ENCODE peak calls at places on chromosomes 2 and 18, in six cellular contexts. E is A549, X is K562, M is IMR-90, V is HepG2, C is GM12878. K is an unnamed sample.

GRCh38 chr2:48471048-48471474 is 58.9 kb upstream of the STON1 start:
- DNase-seq in E (peak; percentile 79), X (peak; percentile 26), M (peak; percentile 78), V (peak; percentile 69), C (no peak), K (peak; percentile 41)

GRCh38 chr2:41061371-41061770 is 609.5 kb upstream of the SLC8A1 start:
- DNase-seq in E (no peak), X (no peak), M (peak; percentile 16), V (no peak), C (no peak), K (no peak)

GRCh38 chr2:150459281-150459680 is 28.2 kb downstream of the RND3 start:
- DNase-seq in E (no peak), X (no peak), M (peak; percentile 34), V (no peak), C (no peak), K (no peak)

GRCh38 chr18:59272971-59273935 is at the start of gene RAX:
- DNase-seq in E (peak; percentile 42), X (peak; percentile 78), M (no peak), V (no peak), C (no peak), K (no peak)

GRCh38 chr18:22347624-22348511 is 69.8 kb downstream of the CTAGE1 start:
- DNase-seq in E (no peak), X (no peak), M (peak; percentile 16), V (no peak), C (no peak), K (peak; percentile 47)

GRCh38 chr2:233195027-233195426 is 56.4 kb upstream of the ATG16L1 start:
- DNase-seq in E (no peak), X (no peak), M (no peak), V (no peak), C (no peak), K (no peak)

GRCh38 chr2:191247381-191248057 is 2.3 kb downstream of the MYO1B start:
- DNase-seq in E (peak; percentile 89), X (no peak), M (peak; percentile 98), V (peak; percentile 98), C (no peak), K (peak; percentile 34)

GRCh38 chr2:191740776-191741175 is 62.8 kb downstream of the NABP1 start:
- DNase-seq in E (no peak), X (no peak), M (no peak), V (no peak), C (no peak), K (no peak)

GRCh38 chr2:162732946-162733698 is 105.4 kb downstream of the KCNH7 start:
- DNase-seq in E (no peak), X (no peak), M (no peak), V (no peak), C (peak; percentile 20), K (no peak)

GRCh38 chr2:103788346-103788745 is 1026.5 kb downstream of the TMEM182 start:
- DNase-seq in E (no peak), X (no peak), M (no peak), V (peak; percentile 12), C (no peak), K (no peak)

GRCh38 chr2:120316071-120316470 is 29.9 kb upstream of the INHBB start:
- DNase-seq in E (no peak), X (no peak), M (no peak), V (no peak), C (no peak), K (no peak)

GRCh38 chr2:150332378-150332777 is 155.1 kb downstream of the RND3 start:
- DNase-seq in E (no peak), X (no peak), M (no peak), V (no peak), C (no peak), K (no peak)

GRCh38 chr18:33923980-33924379 is 300.7 kb downstream of the NOL4 start:
- DNase-seq in E (no peak), X (no peak), M (no peak), V (no peak), C (no peak), K (no peak)
- TF ChIP-seq BHLHE40 in E (no peak), X (no peak), M (no peak), V (no peak), C (no peak), K (no peak)

GRCh38 chr2:15043336-15044058 is 411.0 kb downstream of the LRATD1 start:
- DNase-seq in E (no peak), X (no peak), M (peak; percentile 30), V (no peak), C (no peak), K (no peak)

GRCh38 chr2:15049096-15049993 is 416.8 kb downstream of the LRATD1 start:
- DNase-seq in E (no peak), X (no peak), M (no peak), V (no peak), C (no peak), K (no peak)

GRCh38 chr2:15050483-15050882 is 418.0 kb downstream of the LRATD1 start:
- DNase-seq in E (no peak), X (no peak), M (peak; percentile 81), V (no peak), C (no peak), K (no peak)

GRCh38 chr2:15048000-15048399 is 415.5 kb downstream of the LRATD1 start:
- DNase-seq in E (no peak), X (no peak), M (no peak), V (no peak), C (no peak), K (no peak)

GRCh38 chr2:15047184-15047583 is 414.7 kb downstream of the LRATD1 start:
- DNase-seq in E (no peak), X (no peak), M (no peak), V (no peak), C (no peak), K (no peak)
- TF ChIP-seq BHLHE40 in E (no peak), X (no peak), M (no peak), V (no peak), C (no peak), K (no peak)

GRCh38 chr2:224999784-225000183 is 42.5 kb downstream of the DOCK10 start:
- DNase-seq in E (no peak), X (no peak), M (no peak), V (no peak), C (no peak), K (no peak)
- TF ChIP-seq BHLHE40 in E (no peak), X (no peak), M (no peak), V (no peak), C (no peak), K (no peak)

DNA sequence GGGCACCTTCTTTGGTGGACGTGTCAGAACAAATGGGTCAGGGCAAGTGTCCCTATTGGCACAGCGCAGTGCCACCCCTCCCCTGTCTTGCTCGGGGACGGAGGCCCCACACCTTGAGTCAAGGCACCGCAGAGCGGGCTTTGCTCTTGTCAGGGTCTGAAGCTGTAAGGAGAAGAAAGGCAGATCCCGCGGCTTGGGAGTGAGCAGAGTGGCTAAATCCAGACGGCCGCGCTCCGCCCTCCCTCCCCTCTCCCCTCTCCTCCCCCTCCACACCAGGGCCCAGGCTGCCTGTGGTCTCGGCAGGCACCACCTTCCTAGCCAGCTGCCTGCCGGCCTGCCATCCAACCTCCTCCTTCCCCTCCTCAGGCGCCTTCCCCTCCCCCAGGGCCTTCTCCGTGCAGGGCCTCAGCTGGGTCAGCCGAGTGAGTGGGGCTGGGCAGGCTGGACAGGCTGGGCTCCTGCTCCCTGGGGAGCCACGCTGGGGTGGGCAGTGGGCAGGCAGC is 25.8 kb downstream of the SPEG start:
- DNase-seq in E (no peak), X (peak; percentile 43), M (peak; percentile 85), V (no peak), C (no peak), K (no peak)
- TF ChIP-seq BHLHE40 in E (no peak), X (no peak), M (peak; percentile 28), V (no peak), C (no peak), K (no peak)

GRCh38 chr18:74597662-74598349 is at the start of gene ZNF407:
- DNase-seq in E (peak; percentile 92), X (peak; percentile 87), M (peak; percentile 91), V (peak; percentile 90), C (peak; percentile 61), K (peak; percentile 77)

GRCh38 chr18:74598350-74599001 is 806 bp downstream of the ZNF407 start:
- DNase-seq in E (peak; percentile 51), X (peak; percentile 40), M (peak; percentile 46), V (peak; percentile 60), C (no peak), K (peak; percentile 28)

GRCh38 chr18:74595425-74595824 is 2.2 kb upstream of the ZNF407 start:
- DNase-seq in E (no peak), X (no peak), M (no peak), V (no peak), C (no peak), K (no peak)

GRCh38 chr18:74596959-74597661 is 560 bp upstream of the ZNF407 start:
- DNase-seq in E (peak; percentile 72), X (peak; percentile 55), M (peak; percentile 62), V (peak; percentile 5), C (no peak), K (peak; percentile 34)
- TF ChIP-seq BHLHE40 in E (no peak), X (no peak), M (no peak), V (no peak), C (peak; percentile 11), K (no peak)